ENCODE peak calls at places on chromosome 20, in five cellular contexts. P is NCI-H774; A is activated CD8-positive, alpha-beta memory T cell treated with anti-CD3 and anti-CD28 coated beads for 48 hours; Z is RPMI7951; B is activated T-cell treated with anti-CD3 and anti-CD28 coated beads for 24 hours. I is an unnamed sample.

GRCh38 chr20:57503035-57503658 is 21.8 kb downstream of the CTCFL start:
- DNase-seq in P (no peak), A (no peak), Z (no peak), B (no peak), I (no peak)

GRCh38 chr20:43667341-43668132 is 623 bp downstream of the MYBL2 start:
- DNase-seq in P (no peak), A (peak), Z (peak), B (no peak), I (no peak)

GRCh38 chr20:41571006-41571405 is 47.2 kb downstream of the CHD6 start:
- DNase-seq in P (no peak), A (no peak), Z (no peak), B (no peak), I (no peak)

GRCh38 chr20:48794360-48794759 is 33.4 kb downstream of the PREX1 start:
- DNase-seq in P (no peak), A (no peak), Z (no peak), B (no peak), I (no peak)

GRCh38 chr20:31514154-31515071 is at the start of gene HM13:
- DNase-seq in P (peak), A (peak), Z (peak), B (peak), I (peak)

GRCh38 chr20:62367136-62367482 is at the start of gene LAMA5:
- DNase-seq in P (peak), A (no peak), Z (peak), B (no peak), I (no peak)

GRCh38 chr20:10228330-10228729 is 9.7 kb downstream of the SNAP25 start:
- DNase-seq in P (peak), A (no peak), Z (no peak), B (no peak), I (no peak)

GRCh38 chr20:35360033-35360432 is 51.7 kb downstream of the UQCC1 start:
- DNase-seq in P (no peak), A (no peak), Z (peak), B (no peak), I (no peak)

GRCh38 chr20:19973920-19974620 is 43.1 kb upstream of the NAA20 start:
- DNase-seq in P (no peak), A (no peak), Z (peak), B (no peak), I (no peak)

GRCh38 chr20:49762940-49763766 is 49.5 kb upstream of the B4GALT5 start:
- DNase-seq in P (no peak), A (no peak), Z (peak), B (no peak), I (no peak)

GRCh38 chr20:5222919-5223634 is 93.7 kb downstream of the PROKR2 start:
- DNase-seq in P (peak), A (no peak), Z (peak), B (peak), I (peak)

GRCh38 chr20:35443003-35443402 is 5.0 kb upstream of the GDF5 start:
- DNase-seq in P (no peak), A (no peak), Z (peak), B (no peak), I (no peak)

GRCh38 chr20:36591854-36592641 is 13.5 kb upstream of the RAB5IF start:
- DNase-seq in P (no peak), A (no peak), Z (peak), B (no peak), I (no peak)

GRCh38 chr20:35515949-35516645 is 13.4 kb downstream of the C20orf173 start:
- DNase-seq in P (no peak), A (no peak), Z (peak), B (no peak), I (no peak)

GRCh38 chr20:31653573-31653972 is 15.9 kb downstream of the COX4I2 start:
- DNase-seq in P (no peak), A (no peak), Z (no peak), B (no peak), I (no peak)

GRCh38 chr20:59774204-59774641 is 159.2 kb downstream of the SYCP2 start:
- DNase-seq in P (no peak), A (no peak), Z (no peak), B (no peak), I (no peak)

GRCh38 chr20:5848711-5849505 is 98.7 kb downstream of the SHLD1 start:
- DNase-seq in P (no peak), A (no peak), Z (peak), B (no peak), I (no peak)

GRCh38 chr20:34954905-34955231 is 738 bp downstream of the GSS start:
- DNase-seq in P (peak), A (no peak), Z (peak), B (no peak), I (peak)

GRCh38 chr20:34753706-34754461 is 49.7 kb downstream of the TP53INP2 start:
- DNase-seq in P (no peak), A (no peak), Z (no peak), B (no peak), I (no peak)

GRCh38 chr20:35992713-35993335 is 24.4 kb downstream of the CNBD2 start:
- DNase-seq in P (peak), A (no peak), Z (peak), B (peak), I (no peak)

GRCh38 chr20:46681032-46681854 is 8.0 kb downstream of the TP53RK start:
- DNase-seq in P (peak), A (peak), Z (peak), B (peak), I (peak)

GRCh38 chr20:36506253-36506652 is 35.1 kb upstream of the MYL9 start:
- DNase-seq in P (no peak), A (no peak), Z (no peak), B (no peak), I (no peak)

GRCh38 chr20:3785240-3786125 is 1.1 kb downstream of the CENPB start:
- DNase-seq in P (no peak), A (no peak), Z (peak), B (no peak), I (no peak)

GRCh38 chr20:17436664-17437063 is 94.5 kb downstream of the BFSP1 start:
- DNase-seq in P (no peak), A (no peak), Z (no peak), B (no peak), I (no peak)

GRCh38 chr20:10674684-10675455 is 1.1 kb upstream of the JAG1 start:
- DNase-seq in P (peak), A (peak), Z (peak), B (peak), I (no peak)

GRCh38 chr20:37640600-37641561 is 52.9 kb upstream of the CTNNBL1 start:
- DNase-seq in P (no peak), A (no peak), Z (peak), B (no peak), I (no peak)

I was measured in stimulated activated CD4-positive, alpha-beta T cell treated with anti-CD3 and anti-CD28 coated beads, Interleukin-12 subunit alpha, Interleukin-12 subunit beta, amount 100 ng/mL, for 24 hours.